ENCODE peak calls at places on chromosomes 5 and 9, in nine cellular contexts. B is Peyer's patch, F is uterus, T is MM.1S, I is esophagus muscularis mucosa, H is HCT116, W is PC-3, X is lower lobe of right lung, D is heart right ventricle. G is an unnamed sample.
A peak's percentile ranks its signal among the peaks of the same experiment; 100 is the strongest.

GRCh38 chr9:118962426-118962825 is 406.8 kb downstream of the BRINP1 start:
- DNase-seq in B (no peak), F (no peak), T (no peak), I (no peak), H (no peak), W (no peak), X (no peak), D (no peak), G (no peak)

GRCh38 chr9:107283621-107284616 is 840 bp downstream of the RAD23B start:
- DNase-seq in B (peak; percentile 69), F (peak; percentile 62), T (peak; percentile 86), I (no peak), H (peak; percentile 51), W (peak; percentile 77), X (peak; percentile 90), D (peak; percentile 66), G (no peak)

GRCh38 chr9:93143830-93144530 is 9.9 kb upstream of the NINJ1 start:
- DNase-seq in B (peak; percentile 42), F (no peak), T (peak; percentile 47), I (no peak), H (no peak), W (no peak), X (no peak), D (no peak), G (no peak)

GRCh38 chr5:153513171-153513570 is 22.7 kb downstream of the GRIA1 start:
- DNase-seq in B (peak; percentile 16), F (no peak), T (no peak), I (peak; percentile 66), H (no peak), W (no peak), X (no peak), D (no peak), G (no peak)

GRCh38 chr5:180345781-180346180 is 7.4 kb downstream of the GFPT2 start:
- DNase-seq in B (no peak), F (no peak), T (no peak), I (no peak), H (no peak), W (no peak), X (peak; percentile 31), D (no peak), G (no peak)

GRCh38 chr5:45491368-45491767 is 204.8 kb downstream of the HCN1 start:
- DNase-seq in B (no peak), F (no peak), T (no peak), I (no peak), H (no peak), W (peak; percentile 29), X (no peak), D (no peak), G (no peak)

GRCh38 chr5:66877843-66878242 is 281.6 kb downstream of the MAST4 start:
- DNase-seq in B (no peak), F (no peak), T (no peak), I (no peak), H (no peak), W (peak; percentile 39), X (no peak), D (no peak), G (no peak)

GRCh38 chr5:107671742-107672211 is 1.0 kb upstream of the EFNA5 start:
- DNase-seq in B (no peak), F (no peak), T (peak; percentile 10), I (no peak), H (peak; percentile 47), W (peak; percentile 70), X (no peak), D (no peak), G (no peak)

GRCh38 chr5:133757396-133757795 is 145.1 kb upstream of the FSTL4 start:
- DNase-seq in B (no peak), F (no peak), T (no peak), I (no peak), H (no peak), W (no peak), X (no peak), D (no peak), G (no peak)

GRCh38 chr5:164881442-164881841 is 1376.0 kb downstream of the MAT2B start:
- DNase-seq in B (no peak), F (no peak), T (no peak), I (no peak), H (no peak), W (no peak), X (no peak), D (no peak), G (no peak)

DNA sequence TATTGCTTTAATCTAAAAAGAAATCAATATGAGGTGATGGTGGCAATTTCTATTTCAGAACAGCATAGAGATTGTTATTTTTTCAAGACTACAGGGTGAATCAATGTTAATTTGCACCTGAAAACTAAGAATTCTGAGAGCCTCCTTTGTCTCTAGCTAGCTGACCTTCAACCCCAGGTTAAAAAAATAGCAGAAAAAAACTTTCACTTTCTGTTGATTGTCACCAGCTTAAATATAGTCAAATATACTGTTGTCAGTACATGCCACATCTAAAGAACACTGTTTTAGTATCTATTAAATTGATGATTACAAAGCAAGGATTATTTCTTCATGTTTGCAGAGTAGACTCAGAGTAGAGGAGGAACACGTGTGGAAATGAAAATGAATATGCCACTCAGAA is 1371.4 kb downstream of the MAT2B start:
- DNase-seq in B (no peak), F (no peak), T (peak; percentile 7), I (no peak), H (no peak), W (no peak), X (no peak), D (no peak), G (no peak)
- TF ChIP-seq CTCF in B (no peak), F (no peak), T (no peak), I (no peak), H (no peak), W (no peak), X (no peak), D (no peak), G (no peak)

DNA sequence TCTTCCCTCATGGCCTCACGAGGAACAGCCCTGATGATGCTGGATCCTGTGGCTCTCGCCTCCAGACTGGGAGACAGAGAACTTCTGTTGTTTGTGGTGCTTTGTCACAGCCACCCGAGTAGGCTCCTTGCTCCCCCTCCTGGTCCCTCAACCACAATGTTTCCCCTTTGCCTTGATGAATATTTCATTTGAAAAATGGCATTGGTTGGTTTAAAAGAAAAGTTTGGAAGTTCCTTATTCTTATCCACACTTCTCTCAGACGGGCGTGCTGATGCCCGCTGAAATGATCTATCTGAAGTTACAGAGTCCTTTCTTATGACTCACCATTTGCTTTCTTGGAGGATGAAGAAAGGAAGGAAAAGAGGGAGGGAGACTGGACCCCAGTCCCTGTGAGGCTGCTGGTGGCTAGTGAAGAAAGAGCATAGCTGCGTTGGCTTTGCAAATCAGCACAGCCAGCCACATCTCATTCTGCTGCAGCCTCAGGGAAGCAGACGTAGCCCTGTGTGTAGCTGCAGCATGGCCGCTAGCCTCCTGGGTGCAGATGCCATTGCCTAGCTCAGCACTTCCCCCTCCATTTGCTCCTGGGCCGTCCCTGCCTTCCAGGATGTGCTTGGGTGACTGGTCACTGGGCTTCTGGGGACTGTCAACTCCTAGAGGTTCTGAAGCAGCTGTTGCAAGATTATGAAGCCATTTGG is 185.9 kb downstream of the ERCC6L2 start:
- DNase-seq in B (no peak), F (no peak), T (no peak), I (no peak), H (peak; percentile 10), W (peak; percentile 35), X (no peak), D (peak; percentile 43), G (peak; percentile 76)
- H3K4me1 ChIP-seq in B (no peaks in the 10 kb centered on the region), F (no peaks in the 10 kb centered on the region), T (no peaks in the 10 kb centered on the region), I (peaks cover 12% of the 10 kb centered on the region), H (peaks cover 10% of the 10 kb centered on the region), W (peaks cover 9% of the 10 kb centered on the region), X (peaks cover 15% of the 10 kb centered on the region), D (peaks cover 2% of the 10 kb centered on the region), G (no peaks in the 10 kb centered on the region)

DNA sequence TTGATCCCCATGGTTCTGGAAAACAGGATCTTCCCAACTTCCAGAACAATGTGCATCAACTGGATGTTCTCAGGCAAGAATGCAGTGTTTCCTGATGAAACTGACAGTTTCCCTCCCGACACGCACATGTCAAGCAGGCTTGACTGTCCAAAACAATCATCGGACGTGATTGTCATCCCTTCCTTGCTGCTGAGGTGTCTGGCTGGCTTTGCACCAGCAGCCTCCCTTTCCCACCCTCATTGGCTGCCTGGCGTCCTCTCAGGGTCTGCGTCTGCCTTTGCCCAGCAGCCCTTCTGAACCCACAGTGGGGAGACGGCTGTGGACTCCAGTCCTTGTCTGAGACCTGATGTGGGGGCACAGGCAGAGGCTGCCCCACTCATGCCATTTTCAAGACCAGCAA is 110.8 kb downstream of the MARCHF3 start:
- DNase-seq in B (no peak), F (no peak), T (no peak), I (no peak), H (no peak), W (no peak), X (no peak), D (peak; percentile 20), G (no peak)
- H3K27ac ChIP-seq in B (no peak overlapping the region), F (no peak overlapping the region), T (no peak overlapping the region), I (no peak overlapping the region), H (no peak overlapping the region), W (no peak overlapping the region), X (peak overlapping the region; percentile 37), D (peak overlapping the region; percentile 51), G (peak overlapping the region; percentile 59)

GRCh38 chr5:157540707-157541451 is 34.7 kb downstream of the ADAM19 start:
- DNase-seq in B (peak; percentile 60), F (peak; percentile 39), T (peak; percentile 79), I (no peak), H (no peak), W (no peak), X (peak; percentile 53), D (peak; percentile 58), G (no peak)
- TF ChIP-seq CTCF in B (no peak), F (no peak), T (no peak), I (no peak), H (no peak), W (no peak), X (no peak), D (no peak), G (no peak)

GRCh38 chr9:87595605-87596004 is 97.9 kb downstream of the DAPK1 start:
- DNase-seq in B (no peak), F (peak; percentile 25), T (no peak), I (no peak), H (no peak), W (no peak), X (peak; percentile 56), D (no peak), G (no peak)
- H3K4me1 ChIP-seq in B (peaks cover 4% of the 10 kb centered on the region), F (no peaks in the 10 kb centered on the region), T (no peaks in the 10 kb centered on the region), I (peaks cover 90% of the 10 kb centered on the region), H (no peaks in the 10 kb centered on the region), W (no peaks in the 10 kb centered on the region), X (peaks cover 89% of the 10 kb centered on the region), D (peaks cover 60% of the 10 kb centered on the region), G (no peaks in the 10 kb centered on the region)

GRCh38 chr5:126920291-126920690 is 110.1 kb downstream of the MARCHF3 start:
- DNase-seq in B (no peak), F (no peak), T (no peak), I (no peak), H (no peak), W (no peak), X (no peak), D (peak; percentile 62), G (peak; percentile 63)
- H3K27ac ChIP-seq in B (no peak overlapping the region), F (no peak overlapping the region), T (no peak overlapping the region), I (no peak overlapping the region), H (no peak overlapping the region), W (no peak overlapping the region), X (no peak overlapping the region), D (peak overlapping the region; percentile 51), G (peak overlapping the region; percentile 59)

GRCh38 chr9:13919386-13919785 is 394.6 kb downstream of the NFIB start:
- DNase-seq in B (no peak), F (no peak), T (no peak), I (no peak), H (no peak), W (no peak), X (no peak), D (no peak), G (no peak)
- TF ChIP-seq CTCF in B (no peak), F (no peak), T (no peak), I (no peak), H (no peak), W (no peak), X (no peak), D (no peak), G (no peak)